ENCODE peak calls at places on chromosome 12, in four cellular contexts. One of them, this sample, is unnamed.

GRCh38 chr12:66964629-66965028 is 285.8 kb upstream of the GRIP1 start:
- DNase-seq in stimulated activated CD4-positive, alpha-beta T cell treated with anti-CD3 and anti-CD28 coated beads, Interleukin-2, amount 100 ng/mL, for 24 hours: peak
- DNase-seq in tibial artery: no peak
- DNase-seq in cardiac muscle cell: no peak
- DNase-seq in this sample: no peak

GRCh38 chr12:88736031-88736430 is 155.8 kb upstream of the KITLG start:
- DNase-seq in stimulated activated CD4-positive, alpha-beta T cell treated with anti-CD3 and anti-CD28 coated beads, Interleukin-2, amount 100 ng/mL, for 24 hours: no peak
- DNase-seq in cardiac muscle cell: no peak
- DNase-seq in tibial artery: no peak
- DNase-seq in this sample: no peak

GRCh38 chr12:12648284-12648683 is 36.6 kb downstream of the CREBL2 start:
- DNase-seq in stimulated activated CD4-positive, alpha-beta T cell treated with anti-CD3 and anti-CD28 coated beads, Interleukin-2, amount 100 ng/mL, for 24 hours: no peak
- DNase-seq in tibial artery: no peak
- DNase-seq in cardiac muscle cell: no peak
- DNase-seq in this sample: no peak

GRCh38 chr12:57342207-57342691 is 88.6 kb downstream of the R3HDM2 start:
- DNase-seq in cardiac muscle cell: peak
- DNase-seq in tibial artery: no peak
- DNase-seq in stimulated activated CD4-positive, alpha-beta T cell treated with anti-CD3 and anti-CD28 coated beads, Interleukin-2, amount 100 ng/mL, for 24 hours: no peak
- DNase-seq in this sample: peak

GRCh38 chr12:67698711-67699603 is 50.4 kb downstream of the DYRK2 start:
- DNase-seq in stimulated activated CD4-positive, alpha-beta T cell treated with anti-CD3 and anti-CD28 coated beads, Interleukin-2, amount 100 ng/mL, for 24 hours: peak
- DNase-seq in tibial artery: no peak
- DNase-seq in cardiac muscle cell: no peak
- DNase-seq in this sample: no peak

GRCh38 chr12:49098035-49098451 is 3.4 kb upstream of the DHH start:
- DNase-seq in tibial artery: peak
- DNase-seq in cardiac muscle cell: peak
- DNase-seq in stimulated activated CD4-positive, alpha-beta T cell treated with anti-CD3 and anti-CD28 coated beads, Interleukin-2, amount 100 ng/mL, for 24 hours: peak
- DNase-seq in this sample: peak

GRCh38 chr12:121711925-121712461 is 559 bp upstream of the TMEM120B start:
- DNase-seq in stimulated activated CD4-positive, alpha-beta T cell treated with anti-CD3 and anti-CD28 coated beads, Interleukin-2, amount 100 ng/mL, for 24 hours: no peak
- DNase-seq in tibial artery: no peak
- DNase-seq in cardiac muscle cell: peak
- DNase-seq in this sample: peak

GRCh38 chr12:5871741-5872140 is 73.3 kb downstream of the ANO2 start:
- DNase-seq in stimulated activated CD4-positive, alpha-beta T cell treated with anti-CD3 and anti-CD28 coated beads, Interleukin-2, amount 100 ng/mL, for 24 hours: no peak
- DNase-seq in tibial artery: no peak
- DNase-seq in cardiac muscle cell: no peak
- DNase-seq in this sample: no peak

GRCh38 chr12:95168746-95169145 is 48.5 kb downstream of the FGD6 start:
- DNase-seq in tibial artery: no peak
- DNase-seq in stimulated activated CD4-positive, alpha-beta T cell treated with anti-CD3 and anti-CD28 coated beads, Interleukin-2, amount 100 ng/mL, for 24 hours: no peak
- DNase-seq in cardiac muscle cell: no peak
- DNase-seq in this sample: no peak

GRCh38 chr12:42130670-42131402 is 13.8 kb downstream of the GXYLT1 start:
- DNase-seq in tibial artery: peak
- DNase-seq in cardiac muscle cell: no peak
- DNase-seq in stimulated activated CD4-positive, alpha-beta T cell treated with anti-CD3 and anti-CD28 coated beads, Interleukin-2, amount 100 ng/mL, for 24 hours: no peak
- DNase-seq in this sample: no peak

GRCh38 chr12:76113800-76114757 is 29.6 kb upstream of the NAP1L1 start:
- DNase-seq in tibial artery: no peak
- DNase-seq in cardiac muscle cell: peak
- DNase-seq in stimulated activated CD4-positive, alpha-beta T cell treated with anti-CD3 and anti-CD28 coated beads, Interleukin-2, amount 100 ng/mL, for 24 hours: no peak
- DNase-seq in this sample: no peak

GRCh38 chr12:10673660-10674384 is at the start of gene STYK1:
- DNase-seq in stimulated activated CD4-positive, alpha-beta T cell treated with anti-CD3 and anti-CD28 coated beads, Interleukin-2, amount 100 ng/mL, for 24 hours: peak
- DNase-seq in tibial artery: peak
- DNase-seq in cardiac muscle cell: peak
- DNase-seq in this sample: peak

GRCh38 chr12:44154128-44154527 is 318.2 kb downstream of the TMEM117 start:
- DNase-seq in cardiac muscle cell: peak
- DNase-seq in stimulated activated CD4-positive, alpha-beta T cell treated with anti-CD3 and anti-CD28 coated beads, Interleukin-2, amount 100 ng/mL, for 24 hours: no peak
- DNase-seq in tibial artery: no peak
- DNase-seq in this sample: no peak

GRCh38 chr12:42750356-42750755 is 160.8 kb upstream of the PRICKLE1 start:
- DNase-seq in stimulated activated CD4-positive, alpha-beta T cell treated with anti-CD3 and anti-CD28 coated beads, Interleukin-2, amount 100 ng/mL, for 24 hours: no peak
- DNase-seq in tibial artery: no peak
- DNase-seq in cardiac muscle cell: no peak
- DNase-seq in this sample: no peak

GRCh38 chr12:109831365-109831764 is 1.8 kb downstream of the TRPV4 start:
- DNase-seq in cardiac muscle cell: no peak
- DNase-seq in tibial artery: no peak
- DNase-seq in stimulated activated CD4-positive, alpha-beta T cell treated with anti-CD3 and anti-CD28 coated beads, Interleukin-2, amount 100 ng/mL, for 24 hours: no peak
- DNase-seq in this sample: no peak

GRCh38 chr12:65962921-65963883 is 138.9 kb downstream of the HMGA2 start:
- DNase-seq in tibial artery: peak
- DNase-seq in stimulated activated CD4-positive, alpha-beta T cell treated with anti-CD3 and anti-CD28 coated beads, Interleukin-2, amount 100 ng/mL, for 24 hours: no peak
- DNase-seq in cardiac muscle cell: peak
- DNase-seq in this sample: peak

GRCh38 chr12:71755146-71755892 is 656 bp downstream of the RAB21 start:
- DNase-seq in tibial artery: peak
- DNase-seq in stimulated activated CD4-positive, alpha-beta T cell treated with anti-CD3 and anti-CD28 coated beads, Interleukin-2, amount 100 ng/mL, for 24 hours: peak
- DNase-seq in cardiac muscle cell: peak
- DNase-seq in this sample: no peak

GRCh38 chr12:12606793-12607589 is 4.7 kb upstream of the CREBL2 start:
- DNase-seq in stimulated activated CD4-positive, alpha-beta T cell treated with anti-CD3 and anti-CD28 coated beads, Interleukin-2, amount 100 ng/mL, for 24 hours: no peak
- DNase-seq in cardiac muscle cell: no peak
- DNase-seq in tibial artery: no peak
- DNase-seq in this sample: no peak

GRCh38 chr12:43921666-43922337 is 85.9 kb downstream of the TMEM117 start:
- DNase-seq in cardiac muscle cell: no peak
- DNase-seq in stimulated activated CD4-positive, alpha-beta T cell treated with anti-CD3 and anti-CD28 coated beads, Interleukin-2, amount 100 ng/mL, for 24 hours: no peak
- DNase-seq in tibial artery: no peak
- DNase-seq in this sample: no peak

GRCh38 chr12:121513464-121514183 is 67.2 kb downstream of the KDM2B start:
- DNase-seq in tibial artery: no peak
- DNase-seq in cardiac muscle cell: peak
- DNase-seq in stimulated activated CD4-positive, alpha-beta T cell treated with anti-CD3 and anti-CD28 coated beads, Interleukin-2, amount 100 ng/mL, for 24 hours: no peak
- DNase-seq in this sample: peak

GRCh38 chr12:77204055-77204454 is 138.7 kb upstream of the E2F7 start:
- DNase-seq in tibial artery: no peak
- DNase-seq in cardiac muscle cell: peak
- DNase-seq in stimulated activated CD4-positive, alpha-beta T cell treated with anti-CD3 and anti-CD28 coated beads, Interleukin-2, amount 100 ng/mL, for 24 hours: no peak
- DNase-seq in this sample: no peak

GRCh38 chr12:116456683-116457082 is 102.5 kb upstream of the MAP1LC3B2 start:
- DNase-seq in stimulated activated CD4-positive, alpha-beta T cell treated with anti-CD3 and anti-CD28 coated beads, Interleukin-2, amount 100 ng/mL, for 24 hours: no peak
- DNase-seq in cardiac muscle cell: peak
- DNase-seq in tibial artery: no peak
- DNase-seq in this sample: no peak

GRCh38 chr12:123131291-123131831 is 19.5 kb downstream of the PITPNM2 start:
- DNase-seq in tibial artery: no peak
- DNase-seq in stimulated activated CD4-positive, alpha-beta T cell treated with anti-CD3 and anti-CD28 coated beads, Interleukin-2, amount 100 ng/mL, for 24 hours: no peak
- DNase-seq in cardiac muscle cell: no peak
- DNase-seq in this sample: no peak

GRCh38 chr12:24378548-24379011 is 429.1 kb upstream of the SOX5 start:
- DNase-seq in tibial artery: no peak
- DNase-seq in cardiac muscle cell: no peak
- DNase-seq in stimulated activated CD4-positive, alpha-beta T cell treated with anti-CD3 and anti-CD28 coated beads, Interleukin-2, amount 100 ng/mL, for 24 hours: no peak
- DNase-seq in this sample: no peak

GRCh38 chr12:98227162-98227561 is 288.2 kb upstream of the TMPO start:
- DNase-seq in tibial artery: no peak
- DNase-seq in stimulated activated CD4-positive, alpha-beta T cell treated with anti-CD3 and anti-CD28 coated beads, Interleukin-2, amount 100 ng/mL, for 24 hours: no peak
- DNase-seq in cardiac muscle cell: peak
- DNase-seq in this sample: no peak

GRCh38 chr12:24551368-24551767 is 397.5 kb downstream of the BCAT1 start:
- DNase-seq in cardiac muscle cell: no peak
- DNase-seq in tibial artery: no peak
- DNase-seq in stimulated activated CD4-positive, alpha-beta T cell treated with anti-CD3 and anti-CD28 coated beads, Interleukin-2, amount 100 ng/mL, for 24 hours: no peak
- DNase-seq in this sample: no peak

GRCh38 chr12:28202374-28203130 is 12.3 kb downstream of the CCDC91 start:
- DNase-seq in stimulated activated CD4-positive, alpha-beta T cell treated with anti-CD3 and anti-CD28 coated beads, Interleukin-2, amount 100 ng/mL, for 24 hours: no peak
- DNase-seq in cardiac muscle cell: no peak
- DNase-seq in tibial artery: no peak
- DNase-seq in this sample: no peak

GRCh38 chr12:113030875-113031525 is 25.5 kb upstream of the DTX1 start:
- DNase-seq in tibial artery: peak
- DNase-seq in cardiac muscle cell: peak
- DNase-seq in stimulated activated CD4-positive, alpha-beta T cell treated with anti-CD3 and anti-CD28 coated beads, Interleukin-2, amount 100 ng/mL, for 24 hours: no peak
- DNase-seq in this sample: peak

GRCh38 chr12:29429999-29430698 is 49.2 kb upstream of the ERGIC2 start:
- DNase-seq in cardiac muscle cell: no peak
- DNase-seq in stimulated activated CD4-positive, alpha-beta T cell treated with anti-CD3 and anti-CD28 coated beads, Interleukin-2, amount 100 ng/mL, for 24 hours: no peak
- DNase-seq in tibial artery: no peak
- DNase-seq in this sample: no peak

GRCh38 chr12:124809878-124810277 is 53.8 kb downstream of the SCARB1 start:
- DNase-seq in cardiac muscle cell: no peak
- DNase-seq in tibial artery: no peak
- DNase-seq in stimulated activated CD4-positive, alpha-beta T cell treated with anti-CD3 and anti-CD28 coated beads, Interleukin-2, amount 100 ng/mL, for 24 hours: no peak
- DNase-seq in this sample: no peak

GRCh38 chr12:76010732-76011458 is 20.7 kb downstream of the PHLDA1 start:
- DNase-seq in tibial artery: no peak
- DNase-seq in cardiac muscle cell: no peak
- DNase-seq in stimulated activated CD4-positive, alpha-beta T cell treated with anti-CD3 and anti-CD28 coated beads, Interleukin-2, amount 100 ng/mL, for 24 hours: no peak
- DNase-seq in this sample: no peak

GRCh38 chr12:121443193-121443829 is 43.4 kb downstream of the RNF34 start:
- DNase-seq in tibial artery: peak
- DNase-seq in stimulated activated CD4-positive, alpha-beta T cell treated with anti-CD3 and anti-CD28 coated beads, Interleukin-2, amount 100 ng/mL, for 24 hours: peak
- DNase-seq in cardiac muscle cell: peak
- DNase-seq in this sample: peak

GRCh38 chr12:67892289-67892688 is 97.0 kb upstream of the IFNG-AS1 start:
- DNase-seq in cardiac muscle cell: no peak
- DNase-seq in stimulated activated CD4-positive, alpha-beta T cell treated with anti-CD3 and anti-CD28 coated beads, Interleukin-2, amount 100 ng/mL, for 24 hours: no peak
- DNase-seq in tibial artery: no peak
- DNase-seq in this sample: no peak

GRCh38 chr12:67986632-67987031 is 2.6 kb upstream of the IFNG-AS1 start:
- DNase-seq in stimulated activated CD4-positive, alpha-beta T cell treated with anti-CD3 and anti-CD28 coated beads, Interleukin-2, amount 100 ng/mL, for 24 hours: no peak
- DNase-seq in cardiac muscle cell: no peak
- DNase-seq in tibial artery: no peak
- DNase-seq in this sample: no peak

GRCh38 chr12:111451649-111452129 is 46.0 kb downstream of the SH2B3 start:
- DNase-seq in tibial artery: no peak
- DNase-seq in stimulated activated CD4-positive, alpha-beta T cell treated with anti-CD3 and anti-CD28 coated beads, Interleukin-2, amount 100 ng/mL, for 24 hours: no peak
- DNase-seq in cardiac muscle cell: peak
- DNase-seq in this sample: no peak

GRCh38 chr12:30794591-30795409 is 40.0 kb upstream of the CAPRIN2 start:
- DNase-seq in cardiac muscle cell: no peak
- DNase-seq in stimulated activated CD4-positive, alpha-beta T cell treated with anti-CD3 and anti-CD28 coated beads, Interleukin-2, amount 100 ng/mL, for 24 hours: no peak
- DNase-seq in tibial artery: peak
- DNase-seq in this sample: no peak

GRCh38 chr12:112577473-112578334 is 159.0 kb downstream of the PTPN11 start:
- DNase-seq in tibial artery: no peak
- DNase-seq in stimulated activated CD4-positive, alpha-beta T cell treated with anti-CD3 and anti-CD28 coated beads, Interleukin-2, amount 100 ng/mL, for 24 hours: no peak
- DNase-seq in cardiac muscle cell: no peak
- DNase-seq in this sample: no peak

GRCh38 chr12:62472472-62472871 is 5.8 kb downstream of the MON2 start:
- DNase-seq in tibial artery: no peak
- DNase-seq in stimulated activated CD4-positive, alpha-beta T cell treated with anti-CD3 and anti-CD28 coated beads, Interleukin-2, amount 100 ng/mL, for 24 hours: no peak
- DNase-seq in cardiac muscle cell: no peak
- DNase-seq in this sample: no peak